ENCODE peak calls at places on chromosomes 6 and 20, in seven cellular contexts. One of them, this sample, is unnamed.

GRCh38 chr20:2752631-2753455 is 47.6 kb downstream of the CPXM1 start:
- DNase-seq in cardiac muscle cell: peak
- DNase-seq in stomach: no peak
- DNase-seq in brain microvascular endothelial cell: no peak
- DNase-seq in fibroblast of mammary gland: peak
- DNase-seq in A549: peak
- DNase-seq in epithelial cell of esophagus: peak
- DNase-seq in this sample: no peak

GRCh38 chr6:127376685-127377084 is 33.3 kb upstream of the ECHDC1 start:
- DNase-seq in cardiac muscle cell: no peak
- DNase-seq in stomach: no peak
- DNase-seq in brain microvascular endothelial cell: no peak
- DNase-seq in fibroblast of mammary gland: peak
- DNase-seq in A549: no peak
- DNase-seq in epithelial cell of esophagus: no peak
- DNase-seq in this sample: peak

GRCh38 chr6:57097596-57097995 is 7.6 kb downstream of the ZNF451 start:
- DNase-seq in cardiac muscle cell: no peak
- DNase-seq in stomach: no peak
- DNase-seq in brain microvascular endothelial cell: peak
- DNase-seq in fibroblast of mammary gland: no peak
- DNase-seq in A549: no peak
- DNase-seq in epithelial cell of esophagus: peak
- DNase-seq in this sample: no peak

GRCh38 chr6:81752969-81753708 is 658 bp upstream of the TENT5A start:
- DNase-seq in cardiac muscle cell: peak
- DNase-seq in stomach: peak
- DNase-seq in brain microvascular endothelial cell: peak
- DNase-seq in fibroblast of mammary gland: peak
- DNase-seq in A549: peak
- DNase-seq in epithelial cell of esophagus: peak
- DNase-seq in this sample: peak

GRCh38 chr6:45504947-45505346 is 127.2 kb upstream of the SUPT3H start:
- DNase-seq in cardiac muscle cell: peak
- DNase-seq in stomach: peak
- DNase-seq in brain microvascular endothelial cell: peak
- DNase-seq in fibroblast of mammary gland: peak
- DNase-seq in A549: no peak
- DNase-seq in epithelial cell of esophagus: peak
- DNase-seq in this sample: peak

GRCh38 chr20:23875606-23876237 is 3.8 kb downstream of the CST5 start:
- DNase-seq in cardiac muscle cell: no peak
- DNase-seq in stomach: no peak
- DNase-seq in brain microvascular endothelial cell: no peak
- DNase-seq in fibroblast of mammary gland: no peak
- DNase-seq in A549: no peak
- DNase-seq in epithelial cell of esophagus: no peak
- DNase-seq in this sample: no peak

GRCh38 chr20:32898721-32899120 is 40.0 kb downstream of the EFCAB8 start:
- DNase-seq in cardiac muscle cell: no peak
- DNase-seq in stomach: no peak
- DNase-seq in brain microvascular endothelial cell: peak
- DNase-seq in fibroblast of mammary gland: peak
- DNase-seq in A549: no peak
- DNase-seq in epithelial cell of esophagus: no peak
- DNase-seq in this sample: no peak

GRCh38 chr6:136774228-136775041 is 17.8 kb downstream of the MAP3K5 start:
- DNase-seq in cardiac muscle cell: no peak
- DNase-seq in stomach: no peak
- DNase-seq in brain microvascular endothelial cell: no peak
- DNase-seq in fibroblast of mammary gland: peak
- DNase-seq in A549: peak
- DNase-seq in epithelial cell of esophagus: peak
- DNase-seq in this sample: no peak

GRCh38 chr6:160132297-160132637 is 10.7 kb downstream of the SLC22A1 start:
- DNase-seq in cardiac muscle cell: no peak
- DNase-seq in stomach: peak
- DNase-seq in brain microvascular endothelial cell: no peak
- DNase-seq in fibroblast of mammary gland: no peak
- DNase-seq in A549: no peak
- DNase-seq in epithelial cell of esophagus: no peak
- DNase-seq in this sample: no peak

GRCh38 chr20:35363190-35363589 is 48.6 kb downstream of the UQCC1 start:
- DNase-seq in cardiac muscle cell: no peak
- DNase-seq in stomach: no peak
- DNase-seq in brain microvascular endothelial cell: peak
- DNase-seq in fibroblast of mammary gland: no peak
- DNase-seq in A549: no peak
- DNase-seq in epithelial cell of esophagus: no peak
- DNase-seq in this sample: no peak

GRCh38 chr6:680204-680603 is 12.7 kb downstream of the EXOC2 start:
- DNase-seq in cardiac muscle cell: no peak
- DNase-seq in stomach: no peak
- DNase-seq in brain microvascular endothelial cell: no peak
- DNase-seq in fibroblast of mammary gland: no peak
- DNase-seq in A549: no peak
- DNase-seq in epithelial cell of esophagus: no peak
- DNase-seq in this sample: no peak

GRCh38 chr6:29705389-29706231 is 17.6 kb upstream of the HLA-F start:
- DNase-seq in cardiac muscle cell: peak
- DNase-seq in stomach: no peak
- DNase-seq in brain microvascular endothelial cell: no peak
- DNase-seq in fibroblast of mammary gland: peak
- DNase-seq in A549: peak
- DNase-seq in epithelial cell of esophagus: peak
- DNase-seq in this sample: peak

GRCh38 chr20:51654060-51654459 is 111.5 kb upstream of the NFATC2 start:
- DNase-seq in cardiac muscle cell: no peak
- DNase-seq in stomach: no peak
- DNase-seq in brain microvascular endothelial cell: no peak
- DNase-seq in fibroblast of mammary gland: no peak
- DNase-seq in A549: no peak
- DNase-seq in epithelial cell of esophagus: no peak
- DNase-seq in this sample: no peak

GRCh38 chr20:38789503-38790209 is 15.8 kb upstream of the PPP1R16B start:
- DNase-seq in cardiac muscle cell: no peak
- DNase-seq in stomach: no peak
- DNase-seq in brain microvascular endothelial cell: peak
- DNase-seq in fibroblast of mammary gland: peak
- DNase-seq in A549: peak
- DNase-seq in epithelial cell of esophagus: peak
- DNase-seq in this sample: no peak

GRCh38 chr20:36543187-36544133 is 2.1 kb downstream of the MYL9 start:
- DNase-seq in cardiac muscle cell: no peak
- DNase-seq in stomach: no peak
- DNase-seq in brain microvascular endothelial cell: peak
- DNase-seq in fibroblast of mammary gland: peak
- DNase-seq in A549: no peak
- DNase-seq in epithelial cell of esophagus: no peak
- DNase-seq in this sample: peak

GRCh38 chr6:154229796-154230195 is 126.8 kb downstream of the IPCEF1 start:
- DNase-seq in cardiac muscle cell: no peak
- DNase-seq in stomach: no peak
- DNase-seq in brain microvascular endothelial cell: no peak
- DNase-seq in fibroblast of mammary gland: no peak
- DNase-seq in A549: no peak
- DNase-seq in epithelial cell of esophagus: no peak
- DNase-seq in this sample: no peak

GRCh38 chr20:64038579-64039292 is 2.8 kb downstream of the C20orf204 start:
- DNase-seq in cardiac muscle cell: peak
- DNase-seq in stomach: peak
- DNase-seq in brain microvascular endothelial cell: peak
- DNase-seq in fibroblast of mammary gland: peak
- DNase-seq in A549: peak
- DNase-seq in epithelial cell of esophagus: peak
- DNase-seq in this sample: no peak

GRCh38 chr6:106832766-106833510 is 141.6 kb downstream of the CD24 start:
- DNase-seq in cardiac muscle cell: no peak
- DNase-seq in stomach: no peak
- DNase-seq in brain microvascular endothelial cell: no peak
- DNase-seq in fibroblast of mammary gland: no peak
- DNase-seq in A549: no peak
- DNase-seq in epithelial cell of esophagus: no peak
- DNase-seq in this sample: no peak

GRCh38 chr20:30489604-30490003 is 767.9 kb upstream of the DEFB115 start:
- DNase-seq in cardiac muscle cell: peak
- DNase-seq in stomach: peak
- DNase-seq in brain microvascular endothelial cell: no peak
- DNase-seq in fibroblast of mammary gland: no peak
- DNase-seq in A549: no peak
- DNase-seq in epithelial cell of esophagus: no peak
- DNase-seq in this sample: no peak

GRCh38 chr20:22800161-22800560 is 215.8 kb upstream of the FOXA2 start:
- DNase-seq in cardiac muscle cell: no peak
- DNase-seq in stomach: no peak
- DNase-seq in brain microvascular endothelial cell: no peak
- DNase-seq in fibroblast of mammary gland: no peak
- DNase-seq in A549: no peak
- DNase-seq in epithelial cell of esophagus: no peak
- DNase-seq in this sample: no peak

GRCh38 chr20:62364911-62365736 is 2.0 kb downstream of the LAMA5 start:
- DNase-seq in cardiac muscle cell: no peak
- DNase-seq in stomach: peak
- DNase-seq in brain microvascular endothelial cell: no peak
- DNase-seq in fibroblast of mammary gland: no peak
- DNase-seq in A549: peak
- DNase-seq in epithelial cell of esophagus: no peak
- DNase-seq in this sample: no peak

GRCh38 chr6:44105146-44105545 is 22.1 kb downstream of the MRPL14 start:
- DNase-seq in cardiac muscle cell: no peak
- DNase-seq in stomach: no peak
- DNase-seq in brain microvascular endothelial cell: no peak
- DNase-seq in fibroblast of mammary gland: no peak
- DNase-seq in A549: no peak
- DNase-seq in epithelial cell of esophagus: no peak
- DNase-seq in this sample: no peak

GRCh38 chr6:111258615-111259088 is 171.3 kb downstream of the SLC16A10 start:
- DNase-seq in cardiac muscle cell: no peak
- DNase-seq in stomach: no peak
- DNase-seq in brain microvascular endothelial cell: no peak
- DNase-seq in fibroblast of mammary gland: no peak
- DNase-seq in A549: no peak
- DNase-seq in epithelial cell of esophagus: no peak
- DNase-seq in this sample: no peak

GRCh38 chr6:111263837-111264236 is 176.5 kb downstream of the SLC16A10 start:
- DNase-seq in cardiac muscle cell: no peak
- DNase-seq in stomach: no peak
- DNase-seq in brain microvascular endothelial cell: peak
- DNase-seq in fibroblast of mammary gland: peak
- DNase-seq in A549: no peak
- DNase-seq in epithelial cell of esophagus: peak
- DNase-seq in this sample: peak

GRCh38 chr6:111256646-111257045 is 169.3 kb downstream of the SLC16A10 start:
- DNase-seq in cardiac muscle cell: no peak
- DNase-seq in stomach: no peak
- DNase-seq in brain microvascular endothelial cell: no peak
- DNase-seq in fibroblast of mammary gland: no peak
- DNase-seq in A549: peak
- DNase-seq in epithelial cell of esophagus: no peak
- DNase-seq in this sample: no peak

GRCh38 chr6:111259089-111259831 is 172.0 kb downstream of the SLC16A10 start:
- DNase-seq in cardiac muscle cell: peak
- DNase-seq in stomach: peak
- DNase-seq in brain microvascular endothelial cell: peak
- DNase-seq in fibroblast of mammary gland: peak
- DNase-seq in A549: peak
- DNase-seq in epithelial cell of esophagus: peak
- DNase-seq in this sample: peak

GRCh38 chr6:111260570-111261298 is 173.4 kb downstream of the SLC16A10 start:
- DNase-seq in cardiac muscle cell: no peak
- DNase-seq in stomach: no peak
- DNase-seq in brain microvascular endothelial cell: no peak
- DNase-seq in fibroblast of mammary gland: peak
- DNase-seq in A549: no peak
- DNase-seq in epithelial cell of esophagus: peak
- DNase-seq in this sample: no peak
- H3K4me3 ChIP-seq in cardiac muscle cell: no peak
- H3K4me3 ChIP-seq in stomach: peak
- H3K4me3 ChIP-seq in brain microvascular endothelial cell: no peak
- H3K4me3 ChIP-seq in fibroblast of mammary gland: peak
- H3K4me3 ChIP-seq in A549: no peak
- H3K4me3 ChIP-seq in epithelial cell of esophagus: peak
- H3K4me3 ChIP-seq in this sample: peak

GRCh38 chr6:27311806-27312145 is 297 bp downstream of the POM121L2 start:
- DNase-seq in cardiac muscle cell: no peak
- DNase-seq in stomach: no peak
- DNase-seq in brain microvascular endothelial cell: no peak
- DNase-seq in fibroblast of mammary gland: no peak
- DNase-seq in A549: no peak
- DNase-seq in epithelial cell of esophagus: no peak
- DNase-seq in this sample: no peak
- H3K4me3 ChIP-seq in cardiac muscle cell: peak
- H3K4me3 ChIP-seq in stomach: peak
- H3K4me3 ChIP-seq in brain microvascular endothelial cell: peak
- H3K4me3 ChIP-seq in fibroblast of mammary gland: peak
- H3K4me3 ChIP-seq in A549: peak
- H3K4me3 ChIP-seq in epithelial cell of esophagus: peak
- H3K4me3 ChIP-seq in this sample: peak

DNA sequence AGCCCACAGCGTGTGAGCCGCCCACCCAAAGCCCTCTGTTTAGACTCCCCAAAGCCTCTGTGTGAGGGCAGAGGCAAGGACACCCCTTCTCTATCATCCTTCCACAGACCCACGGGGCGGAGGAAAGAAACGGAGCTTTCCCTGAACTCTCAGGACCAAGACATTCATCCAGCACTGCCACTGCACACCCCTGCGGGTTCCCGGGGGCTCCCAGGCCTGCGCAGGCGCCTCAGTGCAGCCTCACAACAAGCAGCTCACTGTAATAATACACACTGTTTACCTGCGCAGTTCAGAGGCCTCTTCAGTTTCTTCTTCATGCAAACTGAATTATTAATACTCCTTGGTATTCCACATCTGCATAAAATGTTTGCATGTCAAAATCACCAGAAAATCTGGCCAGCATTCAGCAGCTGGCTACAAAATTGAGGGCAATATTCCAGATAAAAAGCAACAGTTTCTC is 45.6 kb downstream of the NINL start:
- DNase-seq in cardiac muscle cell: no peak
- DNase-seq in stomach: no peak
- DNase-seq in brain microvascular endothelial cell: no peak
- DNase-seq in fibroblast of mammary gland: peak
- DNase-seq in A549: no peak
- DNase-seq in epithelial cell of esophagus: no peak
- DNase-seq in this sample: no peak
- H3K4me3 ChIP-seq in cardiac muscle cell: no peak
- H3K4me3 ChIP-seq in stomach: peak
- H3K4me3 ChIP-seq in brain microvascular endothelial cell: no peak
- H3K4me3 ChIP-seq in fibroblast of mammary gland: peak
- H3K4me3 ChIP-seq in A549: no peak
- H3K4me3 ChIP-seq in epithelial cell of esophagus: no peak
- H3K4me3 ChIP-seq in this sample: peak

GRCh38 chr6:52130440-52130839 is 43.0 kb upstream of the PKHD1 start:
- DNase-seq in cardiac muscle cell: no peak
- DNase-seq in stomach: no peak
- DNase-seq in brain microvascular endothelial cell: no peak
- DNase-seq in fibroblast of mammary gland: no peak
- DNase-seq in A549: no peak
- DNase-seq in epithelial cell of esophagus: peak
- DNase-seq in this sample: no peak
- H3K4me3 ChIP-seq in cardiac muscle cell: no peak
- H3K4me3 ChIP-seq in stomach: no peak
- H3K4me3 ChIP-seq in brain microvascular endothelial cell: no peak
- H3K4me3 ChIP-seq in fibroblast of mammary gland: no peak
- H3K4me3 ChIP-seq in A549: no peak
- H3K4me3 ChIP-seq in epithelial cell of esophagus: no peak
- H3K4me3 ChIP-seq in this sample: no peak

GRCh38 chr6:125742024-125742423 is 7.4 kb upstream of the HEY2 start:
- DNase-seq in cardiac muscle cell: no peak
- DNase-seq in stomach: no peak
- DNase-seq in brain microvascular endothelial cell: no peak
- DNase-seq in fibroblast of mammary gland: no peak
- DNase-seq in A549: no peak
- DNase-seq in epithelial cell of esophagus: no peak
- DNase-seq in this sample: no peak
- H3K4me3 ChIP-seq in cardiac muscle cell: no peak
- H3K4me3 ChIP-seq in stomach: no peak
- H3K4me3 ChIP-seq in brain microvascular endothelial cell: no peak
- H3K4me3 ChIP-seq in fibroblast of mammary gland: no peak
- H3K4me3 ChIP-seq in A549: no peak
- H3K4me3 ChIP-seq in epithelial cell of esophagus: no peak
- H3K4me3 ChIP-seq in this sample: no peak

This sample was measured in skeletal muscle cell.